ENCODE peak calls at places on chromosomes 1 and 21, in four cellular contexts. G is astrocyte of the cerebellum, H is AG10803, M is fibroblast of mammary gland. E is an unnamed sample.

GRCh38 chr1:218743861-218744505 is 398.8 kb downstream of the TGFB2 start:
- DNase-seq in G (no peak), H (no peak), M (no peak), E (no peak)

GRCh38 chr1:42982641-42983040 is 24.0 kb upstream of the SLC2A1 start:
- DNase-seq in G (no peak), H (no peak), M (no peak), E (no peak)

GRCh38 chr1:152855661-152856060 is 4.1 kb upstream of the LCE7A start:
- DNase-seq in G (no peak), H (peak; percentile 41), M (no peak), E (no peak)

GRCh38 chr1:72524021-72524420 is 241.7 kb upstream of the NEGR1 start:
- DNase-seq in G (no peak), H (no peak), M (no peak), E (no peak)

GRCh38 chr1:157431751-157432150 is 120.6 kb downstream of the FCRL5 start:
- DNase-seq in G (peak; percentile 6), H (peak; percentile 53), M (peak; percentile 69), E (no peak)

GRCh38 chr1:24868016-24868875 is 61.8 kb downstream of the RUNX3 start:
- DNase-seq in G (no peak), H (no peak), M (no peak), E (no peak)

GRCh38 chr1:154483941-154484803 is 17.8 kb upstream of the TDRD10 start:
- DNase-seq in G (peak; percentile 62), H (no peak), M (peak; percentile 50), E (no peak)

GRCh38 chr21:46626536-46627302 is 8.8 kb upstream of the PRMT2 start:
- DNase-seq in G (no peak), H (no peak), M (no peak), E (no peak)

DNA sequence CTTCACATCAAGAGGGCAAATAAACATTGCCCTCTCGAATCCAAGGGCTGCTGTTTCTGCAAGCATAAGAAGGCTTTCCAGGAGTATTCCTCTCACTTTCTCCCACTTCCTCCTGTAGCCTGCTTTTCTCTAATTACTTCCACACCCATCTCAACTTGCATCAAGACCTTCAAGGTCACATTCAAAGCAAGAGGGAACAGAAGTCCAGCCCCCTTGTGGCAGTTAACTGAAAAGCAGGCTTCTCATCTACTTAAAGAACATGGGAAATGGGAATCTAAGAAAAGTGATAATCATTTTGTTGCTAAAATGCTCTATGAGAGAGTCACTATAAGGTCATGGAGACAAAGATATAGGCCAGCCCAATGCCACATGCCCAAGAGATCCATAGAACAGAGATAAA is 874.4 kb downstream of the KCNT2 start:
- DNase-seq in G (no peak), H (peak; percentile 30), M (peak; percentile 25), E (no peak)
- TF ChIP-seq CTCF in G (peak; percentile 46), H (peak; percentile 55), M (peak; percentile 47), E (peak; percentile 20)

DNA sequence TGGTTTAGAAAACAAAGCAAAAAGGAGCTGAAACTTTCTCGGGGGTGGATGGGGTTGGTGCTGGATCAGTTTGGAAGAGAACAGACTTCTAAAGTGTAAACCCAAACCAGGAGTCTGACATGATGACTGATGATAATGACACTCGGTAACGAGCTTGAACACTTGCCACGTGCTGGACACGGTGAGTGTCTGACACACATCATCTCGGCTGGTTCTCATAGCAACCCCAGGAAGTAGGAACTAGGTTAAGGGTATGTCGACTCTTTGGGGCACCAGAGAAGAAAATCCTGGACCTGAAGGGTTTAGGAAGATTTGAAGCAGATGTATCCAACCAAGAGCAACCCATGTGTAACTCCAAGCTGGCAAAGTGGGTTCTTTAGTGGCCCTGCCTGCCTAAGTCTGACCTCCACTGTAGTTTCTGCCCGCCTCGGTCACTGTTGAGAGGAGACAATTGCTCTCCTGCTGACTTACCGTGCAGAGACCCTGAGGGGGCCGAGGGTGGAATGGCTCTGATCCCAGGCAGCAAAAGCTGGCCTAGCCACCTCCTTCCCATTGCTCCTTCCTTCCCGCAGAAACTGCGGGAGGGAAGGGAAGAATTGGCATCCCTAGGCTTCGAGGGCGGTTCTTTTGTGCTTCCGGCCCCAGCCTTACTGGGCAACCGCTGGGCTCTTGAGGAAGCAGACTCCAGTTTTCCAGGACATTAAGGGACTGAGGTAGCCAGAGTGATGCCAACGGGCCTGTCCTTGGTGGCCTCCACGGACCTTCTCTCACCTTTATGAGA is 156.0 kb downstream of the TOMM20 start:
- DNase-seq in G (no peak), H (peak; percentile 48), M (peak; percentile 73), E (no peak)
- H3K4me3 ChIP-seq in G (no peak overlapping the region), H (no peak overlapping the region), M (no peak overlapping the region), E (no peak overlapping the region)

GRCh38 chr1:225657462-225657989 is 4.6 kb upstream of the ENAH start:
- DNase-seq in G (no peak), H (peak; percentile 83), M (peak; percentile 80), E (peak; percentile 74)

GRCh38 chr1:225654688-225655508 is 2.0 kb upstream of the ENAH start:
- DNase-seq in G (no peak), H (no peak), M (no peak), E (no peak)

GRCh38 chr1:225653463-225654276 is 747 bp upstream of the ENAH start:
- DNase-seq in G (peak; percentile 47), H (peak; percentile 70), M (peak; percentile 72), E (peak; percentile 17)

GRCh38 chr1:225654277-225654597 is 1.3 kb upstream of the ENAH start:
- DNase-seq in G (no peak), H (no peak), M (no peak), E (no peak)

DNA sequence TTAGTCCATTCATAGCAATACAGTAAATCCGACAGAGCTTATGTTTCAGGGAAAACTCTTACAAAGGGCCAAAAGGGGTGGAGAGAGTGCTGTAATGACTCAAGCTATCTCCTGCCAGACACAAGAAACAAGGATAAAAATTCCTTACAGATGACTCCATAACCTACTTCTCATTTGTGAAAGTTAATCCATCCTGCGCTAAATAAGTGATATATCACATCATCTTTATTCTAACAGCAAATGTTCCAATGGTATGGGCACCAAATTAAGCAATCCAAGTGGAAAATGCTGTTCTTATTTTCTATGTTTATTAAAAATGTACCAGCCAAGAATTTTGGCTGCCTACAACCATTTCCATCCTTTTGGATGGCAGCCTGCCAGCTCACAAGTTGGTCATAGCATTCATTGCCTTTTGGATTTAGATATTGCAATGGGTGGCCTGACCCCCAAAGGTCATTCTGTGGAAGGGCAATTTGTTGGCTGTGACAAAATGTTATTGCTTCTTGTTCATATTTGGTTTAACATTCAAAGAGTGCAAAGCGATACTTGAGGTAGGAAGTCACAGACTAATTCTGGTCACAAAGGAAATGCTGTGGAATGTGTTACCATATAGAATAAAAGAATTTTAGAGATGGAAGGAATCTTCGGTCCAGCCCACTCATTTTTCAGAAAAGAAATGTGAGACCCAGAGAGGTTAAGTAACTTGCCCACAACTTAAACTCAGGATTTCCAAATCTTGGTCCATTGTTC is 2.8 kb upstream of the ENAH start:
- DNase-seq in G (peak; percentile 98), H (peak; percentile 99), M (peak; percentile 98), E (peak; percentile 98)
- TF ChIP-seq CTCF in G (no peak), H (peak; percentile 10), M (no peak), E (no peak)

GRCh38 chr1:203272633-203273205 is 32.6 kb upstream of the BTG2 start:
- DNase-seq in G (no peak), H (no peak), M (no peak), E (no peak)
- H3K4me3 ChIP-seq in G (no peak overlapping the region), H (no peak overlapping the region), M (no peak overlapping the region), E (no peak overlapping the region)

GRCh38 chr1:183632087-183632486 is 3.5 kb downstream of the ARPC5 start:
- DNase-seq in G (no peak), H (peak; percentile 86), M (peak; percentile 74), E (no peak)

GRCh38 chr1:183632964-183633363 is 2.6 kb downstream of the ARPC5 start:
- DNase-seq in G (no peak), H (no peak), M (no peak), E (no peak)

GRCh38 chr1:183634429-183635065 is 1.0 kb downstream of the ARPC5 start:
- DNase-seq in G (no peak), H (no peak), M (no peak), E (no peak)

GRCh38 chr1:183635112-183635605 is 424 bp downstream of the ARPC5 start:
- DNase-seq in G (no peak), H (peak; percentile 21), M (no peak), E (no peak)

DNA sequence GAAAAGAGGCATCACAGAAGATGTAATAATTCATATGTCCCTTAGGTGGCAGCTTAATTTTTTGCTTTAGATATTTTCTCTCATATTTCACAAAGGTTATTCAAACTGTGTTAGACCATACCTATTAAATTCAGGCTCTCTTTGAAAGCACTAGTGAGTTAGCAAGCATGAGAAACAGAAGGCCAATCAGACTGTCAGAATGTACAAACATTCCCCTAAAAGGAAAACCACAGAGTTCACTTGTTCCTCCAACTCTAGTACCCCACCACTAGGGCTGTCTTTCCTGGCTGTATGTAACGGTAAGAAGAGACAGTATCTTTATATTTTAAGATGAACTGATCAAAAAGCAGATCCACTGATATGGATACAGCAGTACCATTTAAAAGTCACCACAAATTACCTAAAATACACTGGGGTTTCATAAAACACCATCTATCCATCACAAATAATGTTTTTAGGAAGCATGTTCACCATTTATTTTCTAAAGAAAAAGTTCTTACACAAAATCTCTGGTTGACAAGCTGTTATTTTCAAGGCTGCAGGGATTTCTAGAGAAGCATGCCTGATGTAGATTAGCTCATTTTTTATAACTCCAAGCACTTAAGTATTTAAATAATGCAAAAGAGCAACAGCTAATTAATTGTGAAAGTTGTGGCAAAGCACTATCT is 1.8 kb downstream of the ARPC5 start:
- DNase-seq in G (peak; percentile 76), H (peak; percentile 89), M (peak; percentile 84), E (peak; percentile 83)
- TF ChIP-seq CTCF in G (peak; percentile 59), H (peak; percentile 66), M (peak; percentile 50), E (peak; percentile 47)

DNA sequence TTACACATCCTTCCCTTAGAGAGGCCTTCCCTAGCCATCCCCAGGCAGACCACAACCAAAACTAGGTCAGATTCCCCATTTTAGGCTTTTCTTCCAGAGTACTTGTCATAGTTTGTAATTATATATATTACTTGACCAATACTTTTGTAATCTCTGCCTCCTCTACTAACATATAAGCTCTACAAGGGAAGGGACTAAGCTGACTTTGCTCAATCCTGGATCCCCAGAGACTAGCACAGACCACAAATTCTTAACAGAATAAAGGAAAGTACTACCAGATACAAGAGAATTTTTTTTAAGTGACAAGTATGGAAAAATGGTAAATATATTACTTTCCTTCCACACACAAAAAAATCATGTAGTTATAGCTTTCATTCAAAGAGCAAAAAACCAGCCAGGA is 2.0 kb downstream of the ZMYM6 start:
- DNase-seq in G (no peak), H (peak; percentile 52), M (peak; percentile 43), E (no peak)
- H3K4me3 ChIP-seq in G (no peak overlapping the region), H (no peak overlapping the region), M (no peak overlapping the region), E (no peak overlapping the region)

GRCh38 chr1:208060495-208060894 is 149.6 kb upstream of the CD34 start:
- DNase-seq in G (no peak), H (no peak), M (no peak), E (no peak)
- TF ChIP-seq CTCF in G (no peak), H (no peak), M (no peak), E (no peak)

DNA sequence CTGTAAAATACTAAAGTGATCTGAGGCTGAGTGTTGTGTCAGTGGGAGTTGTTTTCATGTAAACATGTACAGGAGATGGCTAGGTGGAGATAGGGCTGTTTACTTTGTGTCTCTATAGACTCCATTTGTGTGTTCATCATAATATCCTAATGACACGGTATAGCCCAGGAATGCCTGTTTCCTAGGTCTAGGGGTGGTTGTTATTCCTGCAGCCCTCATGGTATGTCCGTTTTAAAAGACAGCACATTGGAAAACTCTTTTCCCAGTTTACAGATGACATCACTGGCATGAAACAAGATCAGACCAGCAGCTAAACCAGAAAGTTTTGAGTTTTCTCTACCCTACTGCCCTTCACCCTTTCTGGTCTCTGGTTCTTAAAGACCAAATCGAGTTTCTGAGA is 227.3 kb upstream of the TMEM51 start:
- DNase-seq in G (no peak), H (peak; percentile 46), M (no peak), E (no peak)
- H3K4me3 ChIP-seq in G (no peak overlapping the region), H (no peak overlapping the region), M (no peak overlapping the region), E (no peak overlapping the region)

E was measured in AG04449.